ENCODE peak calls at places on chromosome 1, in four cellular contexts. Y is H1, Z is GM12878, A is HepG2. T is an unnamed sample.

GRCh38 chr1:30444404-30444803 is 279.0 kb downstream of the MATN1 start:
- DNase-seq in Y (no peak), Z (no peak), A (no peak), T (no peak)

GRCh38 chr1:247402099-247402706 is 13.8 kb upstream of the NLRP3 start:
- DNase-seq in Y (no peak), Z (no peak), A (no peak), T (no peak)

GRCh38 chr1:205375816-205376545 is 19.3 kb upstream of the KLHDC8A start:
- DNase-seq in Y (no peak), Z (no peak), A (peak; percentile 33), T (peak; percentile 76)

GRCh38 chr1:171935664-171936063 is 94.4 kb downstream of the DNM3 start:
- DNase-seq in Y (no peak), Z (no peak), A (no peak), T (no peak)

GRCh38 chr1:232938926-232939325 is 11.5 kb upstream of the NTPCR start:
- DNase-seq in Y (no peak), Z (no peak), A (no peak), T (no peak)

GRCh38 chr1:33234131-33234530 is 22.2 kb upstream of the ZNF362 start:
- DNase-seq in Y (no peak), Z (no peak), A (no peak), T (no peak)

GRCh38 chr1:10760566-10761502 is 35.6 kb downstream of the CASZ1 start:
- DNase-seq in Y (no peak), Z (no peak), A (no peak), T (no peak)

GRCh38 chr1:14435368-14436023 is 163.0 kb upstream of the KAZN start:
- DNase-seq in Y (no peak), Z (no peak), A (no peak), T (no peak)

DNA sequence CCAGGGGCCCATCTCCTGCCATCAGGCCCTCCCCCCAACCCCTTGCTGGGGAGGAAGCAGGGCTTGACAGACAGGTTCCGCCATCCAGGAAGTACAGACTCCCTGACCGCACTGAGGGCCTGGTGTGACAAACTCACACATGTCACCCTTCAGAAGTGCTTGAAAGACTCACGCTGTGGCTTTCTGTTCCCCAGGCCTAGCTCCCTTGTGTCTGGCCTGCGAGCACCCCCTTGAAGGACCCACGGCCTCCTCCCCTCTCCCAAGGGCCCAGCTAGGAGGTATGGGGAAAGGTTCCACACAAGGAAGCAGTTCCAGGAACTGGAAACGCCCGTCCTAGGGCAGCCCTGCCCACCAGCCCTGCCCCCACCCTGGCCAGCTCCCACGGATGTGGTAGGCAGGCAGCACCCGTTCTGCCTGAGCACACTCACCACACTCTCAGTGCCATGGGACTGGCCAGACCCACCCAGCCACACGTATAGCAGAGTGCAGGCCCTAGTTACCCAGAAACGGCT is 26.7 kb downstream of the SLC2A1 start:
- DNase-seq in Y (no peak), Z (peak; percentile 88), A (no peak), T (no peak)
- TF ChIP-seq YY1 in Y (no peak), Z (no peak), A (no peak), T (no peak)

GRCh38 chr1:1536938-1537546 is 3.4 kb downstream of the TMEM240 start:
- DNase-seq in Y (no peak), Z (no peak), A (no peak), T (no peak)

GRCh38 chr1:1538334-1538733 is 2.1 kb downstream of the TMEM240 start:
- DNase-seq in Y (no peak), Z (no peak), A (no peak), T (no peak)

GRCh38 chr1:1535989-1536937 is 4.2 kb downstream of the TMEM240 start:
- DNase-seq in Y (no peak), Z (no peak), A (no peak), T (no peak)

GRCh38 chr1:1538989-1539309 is 1.5 kb downstream of the TMEM240 start:
- DNase-seq in Y (no peak), Z (no peak), A (no peak), T (no peak)

DNA sequence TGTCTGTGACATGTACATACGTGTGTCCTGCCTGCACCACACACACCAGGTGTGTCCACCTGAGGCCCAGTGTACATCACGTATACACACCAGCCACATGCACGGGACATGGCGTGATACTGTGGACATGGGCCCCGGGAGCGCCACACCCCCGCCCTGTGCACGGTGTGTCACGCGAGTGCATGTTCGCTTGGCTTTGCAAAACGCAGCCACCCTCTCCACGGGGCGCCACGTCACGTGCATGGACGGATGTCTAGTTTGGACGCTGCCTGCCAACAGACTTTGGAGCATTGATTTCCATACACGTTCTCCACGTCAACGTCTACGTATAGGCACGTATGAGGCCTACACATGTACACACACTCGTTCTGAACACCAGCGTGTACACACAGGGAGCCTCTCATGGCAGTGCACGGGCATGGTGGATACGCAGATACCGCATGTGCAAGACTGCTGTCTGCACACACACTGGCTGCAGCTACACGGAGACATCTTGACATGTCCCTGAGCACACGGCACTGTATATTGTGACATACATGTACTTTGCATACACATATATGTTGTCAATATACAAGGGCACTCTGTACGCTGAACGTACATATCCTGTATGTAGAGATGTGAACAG is 2.7 kb downstream of the TMEM240 start:
- DNase-seq in Y (no peak), Z (no peak), A (no peak), T (no peak)
- H3K4me3 ChIP-seq in Y (no peak overlapping the region), Z (no peak overlapping the region), A (no peak overlapping the region), T (no peak overlapping the region)

DNA sequence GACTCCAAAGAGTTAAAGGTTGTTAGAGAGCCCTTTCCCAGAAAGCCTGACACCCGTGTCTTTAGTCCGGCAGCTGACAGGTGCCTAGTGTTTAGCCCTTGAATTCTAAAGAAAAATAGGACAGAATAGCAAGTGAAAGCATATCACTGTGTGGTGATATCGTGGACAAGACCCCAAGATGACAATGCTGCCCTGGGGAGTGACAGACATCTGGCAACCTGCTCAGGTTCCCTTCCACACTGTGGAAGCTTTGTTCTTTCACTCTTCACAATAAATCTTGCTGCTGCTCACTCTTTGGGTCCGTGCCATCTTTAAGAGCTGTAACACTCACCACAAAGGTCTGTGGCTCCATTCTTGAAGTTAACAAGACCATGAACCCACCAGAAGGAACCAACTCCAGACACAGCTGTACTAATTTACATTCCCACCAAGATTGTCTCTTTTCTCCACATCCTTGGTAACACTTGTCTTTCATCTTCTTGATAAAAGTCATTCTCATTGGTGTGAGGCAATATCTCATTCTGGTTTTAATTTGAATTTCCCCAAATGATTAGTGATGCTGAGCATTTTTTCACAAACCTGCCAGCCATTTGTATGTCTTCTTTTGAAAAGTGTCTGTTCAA is 107.6 kb upstream of the SGIP1 start:
- DNase-seq in Y (no peak), Z (no peak), A (no peak), T (no peak)
- TF ChIP-seq SUZ12 in Y (no peak), Z (no peak), A (no peak), T (no peak)

GRCh38 chr1:246093230-246093629 is 413.8 kb downstream of the SMYD3 start:
- DNase-seq in Y (no peak), Z (no peak), A (no peak), T (no peak)

GRCh38 chr1:246095441-246095840 is 411.6 kb downstream of the SMYD3 start:
- DNase-seq in Y (no peak), Z (no peak), A (no peak), T (no peak)

GRCh38 chr1:246091477-246091876 is 415.6 kb downstream of the SMYD3 start:
- DNase-seq in Y (no peak), Z (no peak), A (no peak), T (no peak)

GRCh38 chr1:246096356-246096755 is 410.7 kb downstream of the SMYD3 start:
- DNase-seq in Y (no peak), Z (no peak), A (no peak), T (no peak)

GRCh38 chr1:246092136-246092535 is 414.9 kb downstream of the SMYD3 start:
- DNase-seq in Y (no peak), Z (no peak), A (no peak), T (no peak)
- TF ChIP-seq YY1 in Y (no peak), Z (no peak), A (no peak), T (no peak)

GRCh38 chr1:199753513-199753912 is 274.0 kb upstream of the NR5A2 start:
- DNase-seq in Y (no peak), Z (no peak), A (no peak), T (no peak)

GRCh38 chr1:199759268-199759724 is 268.2 kb upstream of the NR5A2 start:
- DNase-seq in Y (no peak), Z (no peak), A (no peak), T (no peak)

GRCh38 chr1:199762567-199762966 is 264.9 kb upstream of the NR5A2 start:
- DNase-seq in Y (no peak), Z (no peak), A (no peak), T (no peak)

DNA sequence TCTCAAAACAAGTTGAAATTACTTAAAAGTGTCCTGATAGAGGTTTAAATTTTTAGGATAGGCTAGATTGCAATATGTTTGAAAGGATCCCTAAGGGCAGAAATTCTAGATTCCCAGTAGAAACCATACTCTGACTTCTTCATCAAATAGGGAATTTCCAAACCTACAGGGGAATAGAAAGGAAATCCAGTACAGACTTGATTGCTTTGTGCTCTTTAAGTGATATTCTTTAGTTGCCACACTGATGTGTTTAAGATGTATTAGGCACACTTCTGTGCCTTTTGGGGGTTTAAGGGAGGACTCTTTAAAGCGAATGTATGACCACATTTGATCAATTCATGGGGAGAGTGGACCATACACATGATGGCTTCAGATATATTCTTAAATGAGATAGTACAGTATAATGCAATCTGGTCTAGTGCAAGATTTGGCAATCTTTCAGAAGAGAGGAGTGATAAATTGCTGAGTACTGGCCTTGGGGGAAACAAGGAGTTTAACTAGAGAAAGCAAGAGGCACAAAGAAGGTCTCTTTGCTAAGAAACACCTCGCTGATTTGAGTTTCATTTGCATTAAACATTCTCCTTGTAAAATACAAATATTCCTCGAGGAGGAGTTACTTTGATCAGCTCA is 268.8 kb upstream of the NR5A2 start:
- DNase-seq in Y (no peak), Z (no peak), A (no peak), T (no peak)
- H3K4me3 ChIP-seq in Y (no peak overlapping the region), Z (no peak overlapping the region), A (no peak overlapping the region), T (no peak overlapping the region)

DNA sequence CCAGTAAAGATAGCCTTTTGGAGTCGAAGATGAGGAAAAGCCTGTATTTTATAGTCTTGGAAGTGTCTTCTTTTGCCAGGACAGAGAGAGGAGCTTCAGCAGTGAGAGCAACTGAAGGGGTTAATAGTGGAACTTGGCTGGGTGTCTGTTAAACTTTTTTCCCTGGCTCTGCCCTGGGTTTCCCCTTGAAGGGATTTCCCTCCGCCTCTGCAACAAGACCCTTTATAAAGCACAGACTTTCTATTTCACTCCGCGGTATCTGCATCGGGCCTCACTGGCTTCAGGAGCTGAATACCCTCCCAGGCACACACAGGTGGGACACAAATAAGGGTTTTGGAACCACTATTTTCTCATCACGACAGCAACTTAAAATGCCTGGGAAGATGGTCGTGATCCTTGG is at the start of gene VCAM1:
- DNase-seq in Y (peak; percentile 7), Z (peak; percentile 47), A (no peak), T (no peak)
- TF ChIP-seq SUZ12 in Y (no peak), Z (no peak), A (no peak), T (no peak)